ENCODE peak calls at places on chromosome 2, in four cellular contexts. One of them, this sample, is unnamed.

GRCh38 chr2:12341919-12342318 is 374.8 kb upstream of the TRIB2 start:
- DNase-seq in glutamatergic neuron: no peak
- DNase-seq in T-helper 2 cell: no peak
- DNase-seq in Ammon's horn: no peak
- DNase-seq in this sample: no peak

GRCh38 chr2:177291701-177292100 is 27.2 kb upstream of the NFE2L2 start:
- DNase-seq in glutamatergic neuron: no peak
- DNase-seq in T-helper 2 cell: no peak
- DNase-seq in Ammon's horn: no peak
- DNase-seq in this sample: no peak

GRCh38 chr2:109055435-109055834 is 66.4 kb upstream of the EDAR start:
- DNase-seq in glutamatergic neuron: no peak
- DNase-seq in T-helper 2 cell: no peak
- DNase-seq in Ammon's horn: no peak
- DNase-seq in this sample: no peak

GRCh38 chr2:173159794-173160463 is 84.3 kb downstream of the MAP3K20 start:
- DNase-seq in glutamatergic neuron: no peak
- DNase-seq in T-helper 2 cell: no peak
- DNase-seq in Ammon's horn: peak
- DNase-seq in this sample: peak

GRCh38 chr2:182548031-182548950 is 121.5 kb upstream of the PDE1A start:
- DNase-seq in glutamatergic neuron: no peak
- DNase-seq in T-helper 2 cell: no peak
- DNase-seq in Ammon's horn: no peak
- DNase-seq in this sample: no peak

GRCh38 chr2:163345795-163346573 is 389.8 kb downstream of the FIGN start:
- DNase-seq in glutamatergic neuron: no peak
- DNase-seq in T-helper 2 cell: no peak
- DNase-seq in Ammon's horn: peak
- DNase-seq in this sample: peak

GRCh38 chr2:20645301-20645701 is 5.6 kb downstream of the HS1BP3 start:
- DNase-seq in glutamatergic neuron: no peak
- DNase-seq in T-helper 2 cell: no peak
- DNase-seq in Ammon's horn: no peak
- DNase-seq in this sample: no peak

GRCh38 chr2:100182494-100183355 is 40.3 kb upstream of the AFF3 start:
- DNase-seq in glutamatergic neuron: no peak
- DNase-seq in T-helper 2 cell: no peak
- DNase-seq in Ammon's horn: no peak
- DNase-seq in this sample: no peak

GRCh38 chr2:208620487-208620978 is 213.9 kb downstream of the PTH2R start:
- DNase-seq in glutamatergic neuron: no peak
- DNase-seq in T-helper 2 cell: no peak
- DNase-seq in Ammon's horn: no peak
- DNase-seq in this sample: no peak

GRCh38 chr2:290090-290722 is 2.3 kb upstream of the ALKAL2 start:
- DNase-seq in glutamatergic neuron: peak
- DNase-seq in T-helper 2 cell: peak
- DNase-seq in Ammon's horn: peak
- DNase-seq in this sample: peak

GRCh38 chr2:31992025-31992566 is 18.7 kb downstream of the MEMO1 start:
- DNase-seq in glutamatergic neuron: no peak
- DNase-seq in T-helper 2 cell: no peak
- DNase-seq in Ammon's horn: no peak
- DNase-seq in this sample: no peak

GRCh38 chr2:12155308-12156061 is 409.1 kb downstream of the LPIN1 start:
- DNase-seq in glutamatergic neuron: no peak
- DNase-seq in T-helper 2 cell: no peak
- DNase-seq in Ammon's horn: no peak
- DNase-seq in this sample: peak

GRCh38 chr2:157302492-157303099 is 23.0 kb downstream of the ERMN start:
- DNase-seq in glutamatergic neuron: no peak
- DNase-seq in T-helper 2 cell: no peak
- DNase-seq in Ammon's horn: peak
- DNase-seq in this sample: peak

GRCh38 chr2:163906410-163906809 is 170.6 kb upstream of the FIGN start:
- DNase-seq in glutamatergic neuron: no peak
- DNase-seq in T-helper 2 cell: no peak
- DNase-seq in Ammon's horn: no peak
- DNase-seq in this sample: no peak

GRCh38 chr2:8536686-8537571 is 144.9 kb upstream of the ID2 start:
- DNase-seq in glutamatergic neuron: no peak
- DNase-seq in T-helper 2 cell: no peak
- DNase-seq in Ammon's horn: no peak
- DNase-seq in this sample: no peak

GRCh38 chr2:136242687-136243277 is 124.8 kb upstream of the CXCR4 start:
- DNase-seq in glutamatergic neuron: no peak
- DNase-seq in T-helper 2 cell: no peak
- DNase-seq in Ammon's horn: no peak
- DNase-seq in this sample: peak

GRCh38 chr2:74867841-74868658 is 34.1 kb downstream of the HK2 start:
- DNase-seq in glutamatergic neuron: no peak
- DNase-seq in T-helper 2 cell: no peak
- DNase-seq in Ammon's horn: no peak
- DNase-seq in this sample: peak

GRCh38 chr2:78701546-78701945 is 324.0 kb upstream of the REG3G start:
- DNase-seq in glutamatergic neuron: no peak
- DNase-seq in T-helper 2 cell: no peak
- DNase-seq in Ammon's horn: no peak
- DNase-seq in this sample: no peak

This sample was measured in Daoy.